ENCODE peak calls at places on chromosomes 13 and 19, in seven cellular contexts. One of them, this sample, is unnamed.

GRCh38 chr19:1018932-1019615 is 1.8 kb downstream of the TMEM259 start:
- DNase-seq in OCI-LY7: no peak
- DNase-seq in tibial nerve: no peak
- DNase-seq in EH: no peak
- DNase-seq in NCI-H510A treated with DMSO at 0.1 percent for 48 hours: no peak
- DNase-seq in choroid plexus epithelial cell: no peak
- DNase-seq in OCI-M1: no peak
- DNase-seq in this sample: no peak

GRCh38 chr13:33352520-33352919 is 67.0 kb upstream of the STARD13 start:
- DNase-seq in OCI-LY7: no peak
- DNase-seq in NCI-H510A treated with DMSO at 0.1 percent for 48 hours: no peak
- DNase-seq in tibial nerve: no peak
- DNase-seq in EH: no peak
- DNase-seq in choroid plexus epithelial cell: no peak
- DNase-seq in OCI-M1: no peak
- DNase-seq in this sample: no peak

GRCh38 chr19:34480971-34481821 is at the start of gene WTIP:
- DNase-seq in EH: peak; percentile 84
- DNase-seq in NCI-H510A treated with DMSO at 0.1 percent for 48 hours: no peak
- DNase-seq in choroid plexus epithelial cell: peak; percentile 91
- DNase-seq in tibial nerve: peak; percentile 43
- DNase-seq in OCI-M1: no peak
- DNase-seq in OCI-LY7: no peak
- DNase-seq in this sample: peak; percentile 83

GRCh38 chr19:30755581-30755980 is 383.4 kb downstream of the ZNF536 start:
- DNase-seq in tibial nerve: no peak
- DNase-seq in NCI-H510A treated with DMSO at 0.1 percent for 48 hours: no peak
- DNase-seq in OCI-M1: no peak
- DNase-seq in OCI-LY7: no peak
- DNase-seq in choroid plexus epithelial cell: no peak
- DNase-seq in EH: no peak
- DNase-seq in this sample: no peak

GRCh38 chr13:23855360-23855759 is 33.8 kb downstream of the MIPEP start:
- DNase-seq in OCI-M1: no peak
- DNase-seq in choroid plexus epithelial cell: no peak
- DNase-seq in OCI-LY7: no peak
- DNase-seq in tibial nerve: no peak
- DNase-seq in NCI-H510A treated with DMSO at 0.1 percent for 48 hours: no peak
- DNase-seq in EH: no peak
- DNase-seq in this sample: no peak

GRCh38 chr13:80497007-80497406 is 156.1 kb upstream of the SPRY2 start:
- DNase-seq in choroid plexus epithelial cell: no peak
- DNase-seq in EH: no peak
- DNase-seq in OCI-LY7: no peak
- DNase-seq in tibial nerve: no peak
- DNase-seq in NCI-H510A treated with DMSO at 0.1 percent for 48 hours: no peak
- DNase-seq in OCI-M1: no peak
- DNase-seq in this sample: no peak

GRCh38 chr13:105616313-105617075 is 919.0 kb downstream of the EFNB2 start:
- DNase-seq in OCI-LY7: no peak
- DNase-seq in OCI-M1: no peak
- DNase-seq in tibial nerve: no peak
- DNase-seq in choroid plexus epithelial cell: no peak
- DNase-seq in NCI-H510A treated with DMSO at 0.1 percent for 48 hours: no peak
- DNase-seq in EH: peak; percentile 4
- DNase-seq in this sample: no peak

GRCh38 chr19:37304190-37304883 is 66.6 kb upstream of the ZNF527 start:
- DNase-seq in tibial nerve: no peak
- DNase-seq in OCI-LY7: no peak
- DNase-seq in choroid plexus epithelial cell: no peak
- DNase-seq in EH: no peak
- DNase-seq in OCI-M1: no peak
- DNase-seq in NCI-H510A treated with DMSO at 0.1 percent for 48 hours: peak; percentile 15
- DNase-seq in this sample: peak; percentile 77

GRCh38 chr13:51785592-51786424 is 18.2 kb downstream of the DHRS12 start:
- DNase-seq in NCI-H510A treated with DMSO at 0.1 percent for 48 hours: peak; percentile 79
- DNase-seq in OCI-M1: peak; percentile 93
- DNase-seq in tibial nerve: peak; percentile 53
- DNase-seq in EH: peak; percentile 84
- DNase-seq in choroid plexus epithelial cell: peak; percentile 41
- DNase-seq in OCI-LY7: no peak
- DNase-seq in this sample: no peak

GRCh38 chr13:82962422-82962821 is 919.9 kb downstream of the SLITRK1 start:
- DNase-seq in tibial nerve: no peak
- DNase-seq in EH: peak; percentile 5
- DNase-seq in NCI-H510A treated with DMSO at 0.1 percent for 48 hours: no peak
- DNase-seq in choroid plexus epithelial cell: peak; percentile 8
- DNase-seq in OCI-LY7: no peak
- DNase-seq in OCI-M1: peak; percentile 82
- DNase-seq in this sample: no peak

GRCh38 chr13:23794267-23795161 is 94.7 kb downstream of the MIPEP start:
- DNase-seq in OCI-LY7: peak; percentile 32
- DNase-seq in EH: peak; percentile 85
- DNase-seq in OCI-M1: no peak
- DNase-seq in tibial nerve: no peak
- DNase-seq in choroid plexus epithelial cell: peak; percentile 66
- DNase-seq in NCI-H510A treated with DMSO at 0.1 percent for 48 hours: no peak
- DNase-seq in this sample: no peak

GRCh38 chr13:50845211-50845610 is 1.7 kb upstream of the DLEU7 start:
- DNase-seq in OCI-M1: no peak
- DNase-seq in tibial nerve: no peak
- DNase-seq in choroid plexus epithelial cell: peak; percentile 79
- DNase-seq in EH: peak; percentile 6
- DNase-seq in NCI-H510A treated with DMSO at 0.1 percent for 48 hours: no peak
- DNase-seq in OCI-LY7: no peak
- DNase-seq in this sample: no peak

GRCh38 chr13:30705672-30706071 is 29.7 kb upstream of the ALOX5AP start:
- DNase-seq in choroid plexus epithelial cell: no peak
- DNase-seq in tibial nerve: no peak
- DNase-seq in NCI-H510A treated with DMSO at 0.1 percent for 48 hours: no peak
- DNase-seq in OCI-M1: no peak
- DNase-seq in OCI-LY7: no peak
- DNase-seq in EH: no peak
- DNase-seq in this sample: no peak

GRCh38 chr13:93690139-93690538 is 463.5 kb downstream of the GPC6 start:
- DNase-seq in EH: peak; percentile 34
- DNase-seq in OCI-LY7: no peak
- DNase-seq in tibial nerve: peak; percentile 18
- DNase-seq in choroid plexus epithelial cell: peak; percentile 49
- DNase-seq in OCI-M1: peak; percentile 28
- DNase-seq in NCI-H510A treated with DMSO at 0.1 percent for 48 hours: no peak
- DNase-seq in this sample: no peak

GRCh38 chr13:69565334-69565733 is 542.3 kb upstream of the ATXN8OS start:
- DNase-seq in EH: peak; percentile 6
- DNase-seq in NCI-H510A treated with DMSO at 0.1 percent for 48 hours: no peak
- DNase-seq in choroid plexus epithelial cell: peak; percentile 17
- DNase-seq in OCI-M1: peak; percentile 56
- DNase-seq in tibial nerve: no peak
- DNase-seq in OCI-LY7: peak; percentile 20
- DNase-seq in this sample: no peak

This sample was measured in suprapubic skin.